ENCODE peak calls at places on chromosome 5, in eight cellular contexts. F is NCI-H345; D is NCI-H1105 treated with DMSO at 0.1 percent for 48 hours; E is NCI-H748 treated with DMSO at 0.1 percent for 48 hours; Z is C1 segment of cervical spinal cord; I is stimulated activated CD4-positive, alpha-beta T cell treated with anti-CD3 and anti-CD28 coated beads, Interleukin-1b, Interleukin-23, amount 100 ng/mL, for 4 hours; C is left cardiac atrium; B is endodermal cell. G is an unnamed sample.

GRCh38 chr5:76715484-76715733 is 517 bp upstream of the F2R start:
- DNase-seq in F (no peak), D (no peak), E (no peak), Z (no peak), I (no peak), C (no peak), B (no peak), G (no peak)

GRCh38 chr5:152560508-152561137 is 155.5 kb upstream of the NMUR2 start:
- DNase-seq in F (peak), D (peak), E (peak), Z (peak), I (peak), C (peak), B (peak), G (no peak)

GRCh38 chr5:78799254-78800017 is 150.9 kb upstream of the LHFPL2 start:
- DNase-seq in F (no peak), D (no peak), E (no peak), Z (no peak), I (no peak), C (no peak), B (no peak), G (no peak)

GRCh38 chr5:140794594-140795258 is at the start of gene PCDHA2:
- DNase-seq in F (no peak), D (no peak), E (peak), Z (no peak), I (no peak), C (no peak), B (peak), G (no peak)

GRCh38 chr5:151063136-151063544 is 17.7 kb downstream of the TNIP1 start:
- DNase-seq in F (no peak), D (no peak), E (no peak), Z (no peak), I (no peak), C (no peak), B (no peak), G (no peak)

GRCh38 chr5:163880307-163880706 is 374.9 kb downstream of the MAT2B start:
- DNase-seq in F (no peak), D (no peak), E (no peak), Z (no peak), I (no peak), C (no peak), B (no peak), G (no peak)

GRCh38 chr5:96855041-96855872 is 21.0 kb upstream of the ERAP2 start:
- DNase-seq in F (no peak), D (no peak), E (no peak), Z (no peak), I (no peak), C (no peak), B (no peak), G (no peak)

GRCh38 chr5:71528206-71528605 is 58.9 kb upstream of the MCCC2 start:
- DNase-seq in F (no peak), D (no peak), E (no peak), Z (no peak), I (no peak), C (no peak), B (no peak), G (no peak)

GRCh38 chr5:78162253-78162862 is 132.1 kb downstream of the AP3B1 start:
- DNase-seq in F (peak), D (peak), E (peak), Z (no peak), I (no peak), C (no peak), B (no peak), G (no peak)

GRCh38 chr5:74949976-74950375 is 83.8 kb upstream of the FAM169A start:
- DNase-seq in F (no peak), D (no peak), E (no peak), Z (no peak), I (no peak), C (no peak), B (no peak), G (no peak)

GRCh38 chr5:122844136-122844915 is 1.1 kb upstream of the SNX24 start:
- DNase-seq in F (peak), D (no peak), E (no peak), Z (no peak), I (no peak), C (peak), B (peak), G (no peak)

GRCh38 chr5:107670927-107671741 is at the start of gene EFNA5:
- DNase-seq in F (peak), D (peak), E (peak), Z (no peak), I (no peak), C (peak), B (peak), G (no peak)

GRCh38 chr5:105639068-105639467 is 2031.7 kb downstream of the EFNA5 start:
- DNase-seq in F (no peak), D (no peak), E (no peak), Z (no peak), I (no peak), C (no peak), B (peak), G (no peak)